ENCODE peak calls at places on chromosomes 2 and 18, in eight cellular contexts. A is iris pigment epithelial cell, N is GDM1, E is AG04450, G is activated T-cell treated with anti-CD3 and anti-CD28 coated beads for 1 hour, U is keratinocyte, C is head of caudate nucleus, T is HCT116. Z is an unnamed sample.

GRCh38 chr2:47771211-47771610 is 11.7 kb upstream of the MSH6 start:
- DNase-seq in N (no peak), E (peak), C (peak), U (peak), T (peak), A (peak), G (no peak), Z (no peak)

GRCh38 chr2:119728421-119728820 is 31.3 kb upstream of the PTPN4 start:
- DNase-seq in T (no peak), A (peak), G (no peak), N (no peak), C (no peak), U (no peak), E (no peak), Z (no peak)

GRCh38 chr2:234091432-234091879 is 41.0 kb downstream of the SPP2 start:
- DNase-seq in T (no peak), U (no peak), A (no peak), G (no peak), N (no peak), C (no peak), E (no peak), Z (no peak)

GRCh38 chr2:99863236-99863913 is 279.0 kb downstream of the AFF3 start:
- DNase-seq in T (no peak), G (no peak), N (no peak), U (no peak), C (no peak), A (no peak), E (no peak), Z (no peak)

GRCh38 chr2:55837073-55837472 is 86.5 kb downstream of the EFEMP1 start:
- DNase-seq in C (no peak), E (no peak), A (no peak), N (no peak), T (no peak), U (no peak), G (no peak), Z (peak)

GRCh38 chr2:101026923-101027469 is 24.9 kb downstream of the RPL31 start:
- DNase-seq in N (no peak), U (no peak), G (no peak), E (no peak), A (no peak), T (no peak), C (no peak), Z (no peak)

GRCh38 chr2:60806988-60807681 is 51.1 kb downstream of the PAPOLG start:
- DNase-seq in U (no peak), E (peak), T (no peak), N (no peak), A (peak), G (no peak), C (no peak), Z (no peak)

GRCh38 chr2:1586946-1587840 is 157.1 kb downstream of the PXDN start:
- DNase-seq in T (no peak), E (no peak), G (no peak), C (no peak), A (no peak), U (no peak), N (no peak), Z (no peak)

GRCh38 chr2:20419007-20419576 is 27.8 kb upstream of the RHOB start:
- DNase-seq in C (no peak), E (peak), A (peak), N (no peak), G (no peak), T (no peak), U (no peak), Z (no peak)

GRCh38 chr18:50071393-50071792 is 123.6 kb downstream of the MYO5B start:
- DNase-seq in C (no peak), E (no peak), G (no peak), A (no peak), T (no peak), N (no peak), U (no peak), Z (no peak)

GRCh38 chr2:88815243-88816096 is 124.0 kb downstream of the RPIA start:
- DNase-seq in G (no peak), U (no peak), T (no peak), C (no peak), E (no peak), N (no peak), A (no peak), Z (no peak)